ENCODE peak calls at places on chromosome 5, in eight cellular contexts. Q is A549, N is breast epithelium, A is heart left ventricle, P is ovary, L is prostate gland, X is HepG2, B is HCT116. U is an unnamed sample.

GRCh38 chr5:168327994-168328393 is 36.5 kb downstream of the WWC1 start:
- DNase-seq in X (no peak), B (no peak), Q (no peak), P (no peak), A (no peak), N (no peak), L (no peak), U (no peak)

GRCh38 chr5:138569759-138570158 is 5.4 kb downstream of the HSPA9 start:
- DNase-seq in B (no peak), N (no peak), X (no peak), Q (no peak), L (no peak), A (no peak), P (no peak), U (no peak)

GRCh38 chr5:150377964-150378694 is 20.6 kb downstream of the TCOF1 start:
- DNase-seq in A (no peak), P (no peak), B (no peak), Q (peak), L (no peak), X (no peak), N (no peak), U (no peak)

GRCh38 chr5:32297181-32298055 is 15.3 kb downstream of the MTMR12 start:
- DNase-seq in X (no peak), A (no peak), N (no peak), L (no peak), B (no peak), Q (no peak), P (no peak), U (no peak)

GRCh38 chr5:154409230-154409840 is 36.5 kb upstream of the SAP30L start:
- DNase-seq in P (no peak), Q (no peak), L (no peak), X (no peak), B (no peak), N (no peak), A (no peak), U (no peak)

GRCh38 chr5:157431544-157432200 is 28.3 kb upstream of the NIPAL4 start:
- DNase-seq in N (no peak), A (no peak), B (peak), P (no peak), Q (peak), X (peak), L (peak), U (no peak)

GRCh38 chr5:113271015-113271414 is 163.8 kb downstream of the TSSK1B start:
- DNase-seq in L (no peak), P (no peak), Q (no peak), N (no peak), A (no peak), B (no peak), X (no peak), U (no peak)

GRCh38 chr5:67163863-67164595 is 32.6 kb downstream of the CD180 start:
- DNase-seq in B (no peak), L (no peak), A (no peak), P (no peak), N (no peak), X (no peak), Q (no peak), U (no peak)

GRCh38 chr5:119285070-119285916 is 70.5 kb upstream of the TNFAIP8 start:
- DNase-seq in X (no peak), Q (no peak), N (no peak), A (peak), B (no peak), L (no peak), P (no peak), U (no peak)

GRCh38 chr5:90528704-90529233 is 615 bp downstream of the LYSMD3 start:
- DNase-seq in L (peak), A (no peak), Q (no peak), P (no peak), N (no peak), B (no peak), X (no peak), U (no peak)

GRCh38 chr5:75045071-75045470 is 7.3 kb downstream of the GCNT4 start:
- DNase-seq in A (no peak), P (no peak), L (no peak), N (no peak), X (no peak), Q (no peak), B (no peak), U (no peak)

GRCh38 chr5:123806644-123807043 is 294.7 kb downstream of the CSNK1G3 start:
- DNase-seq in X (no peak), L (no peak), Q (no peak), B (no peak), P (no peak), A (no peak), N (no peak), U (no peak)

GRCh38 chr5:77641397-77641943 is 3.0 kb upstream of the OTP start:
- DNase-seq in Q (no peak), L (no peak), B (no peak), X (no peak), A (no peak), N (no peak), P (no peak), U (no peak)

GRCh38 chr5:99000878-99001277 is 72.1 kb upstream of the CHD1 start:
- DNase-seq in Q (no peak), N (no peak), L (no peak), B (no peak), A (no peak), P (no peak), X (no peak), U (no peak)

GRCh38 chr5:65611524-65611923 is 12.6 kb downstream of the TRIM23 start:
- DNase-seq in X (peak), L (no peak), P (no peak), A (no peak), Q (peak), N (no peak), B (no peak), U (no peak)

GRCh38 chr5:45696206-45696836 is at the start of gene HCN1:
- DNase-seq in A (peak), N (peak), X (peak), B (no peak), P (peak), L (peak), Q (peak), U (peak)

GRCh38 chr5:107894361-107894760 is 223.6 kb upstream of the EFNA5 start:
- DNase-seq in P (no peak), L (no peak), N (no peak), X (no peak), A (no peak), Q (no peak), B (no peak), U (no peak)

GRCh38 chr5:95403996-95404395 is 12.8 kb downstream of the FAM81B start:
- DNase-seq in Q (no peak), X (no peak), L (no peak), A (no peak), P (no peak), B (no peak), N (no peak), U (no peak)

GRCh38 chr5:32612134-32612888 is 27.0 kb downstream of the SUB1 start:
- DNase-seq in B (no peak), Q (no peak), X (no peak), A (no peak), P (no peak), L (no peak), N (no peak), U (no peak)

DNA sequence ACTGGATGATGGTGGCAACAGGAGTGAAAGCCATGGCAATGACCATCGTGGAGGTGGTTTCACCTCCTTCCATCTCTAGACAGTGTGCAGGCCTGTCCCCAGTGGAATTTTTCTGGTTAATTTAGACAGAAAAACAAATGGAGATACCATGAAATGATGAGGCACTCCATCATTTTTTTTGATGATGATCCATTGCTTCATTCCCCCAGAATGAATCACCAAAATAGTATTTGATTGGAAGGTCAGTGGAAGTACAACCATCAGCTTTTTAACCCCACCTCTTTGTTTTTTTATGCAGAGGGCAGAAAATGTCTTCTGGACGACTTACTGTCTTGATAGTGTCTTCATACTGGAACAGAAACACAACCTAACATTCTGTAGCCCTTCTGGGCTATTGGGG is 42.6 kb upstream of the ADRA1B start:
- DNase-seq in P (no peak), L (no peak), N (no peak), A (no peak), X (no peak), Q (peak), B (no peak), U (no peak)
- H3K4me3 ChIP-seq in P (no peak), L (no peak), N (no peak), A (no peak), X (no peak), Q (no peak), B (no peak), U (no peak)

GRCh38 chr5:134738963-134739661 is 764 bp downstream of the CAMLG start:
- DNase-seq in N (peak), L (peak), A (no peak), P (no peak), B (peak), Q (peak), X (peak), U (no peak)

GRCh38 chr5:134741052-134741451 is 2.7 kb downstream of the CAMLG start:
- DNase-seq in X (no peak), N (no peak), B (no peak), Q (no peak), A (no peak), P (no peak), L (no peak), U (no peak)

GRCh38 chr5:134736173-134736812 is 2.1 kb upstream of the CAMLG start:
- DNase-seq in N (no peak), Q (no peak), A (no peak), B (no peak), L (no peak), P (no peak), X (no peak), U (no peak)

GRCh38 chr5:134735243-134735642 is 3.1 kb upstream of the CAMLG start:
- DNase-seq in B (no peak), L (no peak), P (no peak), X (no peak), Q (no peak), N (no peak), A (no peak), U (no peak)

GRCh38 chr5:134738133-134738962 is at the start of gene CAMLG:
- DNase-seq in L (peak), B (peak), Q (peak), N (peak), X (peak), P (peak), A (peak), U (peak)
- TF ChIP-seq POLR2A in L (peak), B (peak), Q (peak), N (peak), X (peak), P (peak), A (peak), U (no peak)

DNA sequence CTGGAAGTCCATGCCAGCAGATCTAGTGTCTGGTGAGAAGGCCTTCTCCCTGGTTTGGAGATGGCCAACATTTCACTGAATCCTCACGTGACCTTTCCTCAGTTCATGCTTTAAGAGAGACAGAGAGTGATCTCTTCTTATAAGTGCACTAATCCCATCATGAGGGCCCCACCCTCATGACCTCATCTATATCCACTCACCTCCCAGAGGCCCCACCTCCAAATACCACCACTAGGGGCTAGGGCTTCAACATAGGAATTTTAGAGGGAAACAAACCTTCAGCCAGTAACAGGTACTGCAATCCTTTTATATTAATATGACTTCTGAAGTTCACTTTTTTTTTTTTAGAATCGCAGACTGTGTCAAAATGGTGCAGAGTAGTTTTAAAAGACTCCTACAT is 496.9 kb upstream of the ADAMTS16 start:
- DNase-seq in X (no peak), B (no peak), N (no peak), P (no peak), A (no peak), Q (no peak), L (no peak), U (no peak)
- TF ChIP-seq CTCF in X (no peak), B (no peak), N (no peak), P (no peak), A (no peak), Q (no peak), L (no peak), U (no peak)

GRCh38 chr5:1206521-1207412 is 5.4 kb downstream of the SLC6A19 start:
- DNase-seq in L (no peak), A (no peak), P (no peak), Q (no peak), X (no peak), B (no peak), N (no peak), U (no peak)
- H3K4me3 ChIP-seq in L (no peak), A (no peak), P (no peak), Q (no peak), X (no peak), B (no peak), N (no peak), U (no peak)

GRCh38 chr5:134873987-134874830 is at the start of gene TXNDC15:
- DNase-seq in X (peak), A (peak), Q (peak), B (peak), L (peak), N (peak), P (peak), U (peak)
- TF ChIP-seq POLR2A in X (peak), A (peak), Q (peak), B (peak), L (peak), N (peak), P (peak), U (no peak)

DNA sequence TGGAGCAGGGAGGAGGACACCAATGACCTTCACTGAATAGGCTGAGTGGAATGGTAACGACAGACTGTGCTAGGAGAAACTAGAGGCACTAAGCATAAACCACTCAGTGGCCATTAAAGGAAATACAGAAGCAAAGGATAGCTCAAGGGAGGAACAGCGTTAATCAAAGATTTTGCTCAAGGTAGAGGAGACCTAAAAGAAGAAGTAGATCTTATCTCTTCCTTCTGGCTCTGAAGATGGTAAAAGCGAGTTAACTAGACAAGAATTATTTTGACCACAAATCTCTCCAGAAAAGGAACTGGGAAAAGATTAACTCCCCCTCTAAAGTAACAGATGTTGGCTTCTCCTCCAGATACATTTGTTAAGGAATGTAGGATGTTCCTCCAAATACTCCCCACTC is 299.6 kb downstream of the EPB41L4A start:
- DNase-seq in P (no peak), Q (no peak), X (no peak), L (no peak), A (no peak), B (no peak), N (no peak), U (no peak)
- TF ChIP-seq CTCF in P (no peak), Q (no peak), X (no peak), L (no peak), A (no peak), B (no peak), N (no peak), U (no peak)

GRCh38 chr5:148810821-148811220 is 15.6 kb upstream of the ADRB2 start:
- DNase-seq in L (no peak), Q (no peak), P (no peak), A (no peak), X (no peak), B (no peak), N (no peak), U (no peak)

GRCh38 chr5:148806520-148806931 is 19.9 kb upstream of the ADRB2 start:
- DNase-seq in Q (no peak), B (no peak), L (no peak), X (no peak), A (no peak), N (no peak), P (no peak), U (no peak)

GRCh38 chr5:148809781-148810524 is 16.5 kb upstream of the ADRB2 start:
- DNase-seq in P (no peak), B (no peak), X (no peak), N (no peak), A (no peak), Q (no peak), L (no peak), U (no peak)

GRCh38 chr5:148807845-148808244 is 18.6 kb upstream of the ADRB2 start:
- DNase-seq in A (peak), Q (no peak), L (no peak), N (no peak), X (no peak), B (no peak), P (no peak), U (no peak)

GRCh38 chr5:148808864-148809642 is 17.4 kb upstream of the ADRB2 start:
- DNase-seq in B (no peak), X (no peak), L (no peak), A (peak), Q (no peak), P (no peak), N (no peak), U (no peak)
- H3K4me3 ChIP-seq in B (no peak), X (peak), L (peak), A (peak), Q (peak), P (no peak), N (peak), U (no peak)

GRCh38 chr5:6181147-6181729 is 197.1 kb downstream of the MED10 start:
- DNase-seq in X (no peak), Q (no peak), A (no peak), P (no peak), N (no peak), L (no peak), B (no peak), U (no peak)
- TF ChIP-seq POLR2A in X (no peak), Q (no peak), A (no peak), P (no peak), N (no peak), L (no peak), B (no peak), U (no peak)

DNA sequence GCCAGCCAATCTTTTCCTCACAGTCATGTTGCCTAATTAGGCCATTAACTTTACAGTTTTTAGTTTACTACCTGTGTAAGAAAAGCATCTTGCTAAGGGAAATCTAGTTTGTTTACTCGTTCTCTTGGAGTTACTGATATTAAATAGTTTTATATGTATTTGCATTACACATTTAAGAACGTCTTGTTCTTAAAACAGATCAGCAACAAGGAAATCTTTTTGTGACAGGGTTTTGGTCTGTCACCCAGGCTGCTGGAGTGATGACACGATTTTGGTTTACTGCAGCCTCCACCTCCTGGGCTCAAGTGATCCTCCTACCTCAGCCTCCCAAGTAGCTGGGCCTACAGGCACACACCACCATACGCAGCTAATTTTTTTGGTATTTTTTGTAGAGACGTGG is 29.2 kb upstream of the MSH3 start:
- DNase-seq in Q (no peak), P (no peak), X (no peak), N (no peak), L (peak), A (no peak), B (no peak), U (no peak)
- TF ChIP-seq CTCF in Q (no peak), P (no peak), X (no peak), N (no peak), L (no peak), A (no peak), B (no peak), U (no peak)